ENCODE peak calls at places on chromosome 19, in four cellular contexts. Z, O, W and N are unnamed samples.

GRCh38 chr19:31838163-31838798 is 489.0 kb upstream of the TSHZ3 start:
- DNase-seq in Z (no peak), O (no peak), W (no peak), N (no peak)

GRCh38 chr19:12794196-12794921 is 3.1 kb downstream of the JUNB start:
- DNase-seq in Z (no peak), O (no peak), W (no peak), N (no peak)

GRCh38 chr19:47315125-47315821 is 5.6 kb downstream of the C5AR1 start:
- DNase-seq in Z (peak), O (peak), W (no peak), N (no peak)

GRCh38 chr19:15730538-15730937 is 2.7 kb downstream of the OR10H2 start:
- DNase-seq in Z (no peak), O (no peak), W (no peak), N (no peak)

GRCh38 chr19:35756373-35757230 is at the start of gene HSPB6:
- DNase-seq in Z (peak), O (peak), W (no peak), N (no peak)

GRCh38 chr19:12202250-12202649 is 39.4 kb downstream of the ZNF136 start:
- DNase-seq in Z (peak), O (no peak), W (peak), N (peak)

GRCh38 chr19:49938662-49939061 is 9.4 kb upstream of the NUP62 start:
- DNase-seq in Z (no peak), O (no peak), W (no peak), N (no peak)

GRCh38 chr19:49832556-49832955 is 14.5 kb downstream of the MED25 start:
- DNase-seq in Z (no peak), O (no peak), W (no peak), N (no peak)

GRCh38 chr19:53333071-53333465 is 481 bp upstream of the ZNF845 start:
- DNase-seq in Z (peak), O (peak), W (peak), N (peak)

GRCh38 chr19:38039966-38040365 is 133.0 kb downstream of the SIPA1L3 start:
- DNase-seq in Z (no peak), O (no peak), W (no peak), N (no peak)

GRCh38 chr19:50921391-50922315 is 10.5 kb upstream of the KLK4 start:
- DNase-seq in Z (no peak), O (no peak), W (no peak), N (no peak)

GRCh38 chr19:5178841-5179625 is 161.6 kb downstream of the PTPRS start:
- DNase-seq in Z (no peak), O (no peak), W (no peak), N (no peak)

GRCh38 chr19:27733551-27734266 is 1479.2 kb downstream of the UQCRFS1 start:
- DNase-seq in Z (no peak), O (no peak), W (no peak), N (no peak)

GRCh38 chr19:10260141-10260584 is 8.1 kb downstream of the MRPL4 start:
- DNase-seq in Z (no peak), O (no peak), W (no peak), N (peak)

GRCh38 chr19:39582442-39582841 is 19.9 kb upstream of the LGALS13 start:
- DNase-seq in Z (no peak), O (no peak), W (no peak), N (no peak)

GRCh38 chr19:12778020-12778904 is 2.9 kb upstream of the HOOK2 start:
- DNase-seq in Z (peak), O (peak), W (peak), N (no peak)

GRCh38 chr19:1780272-1780957 is 27.1 kb downstream of the ONECUT3 start:
- DNase-seq in Z (no peak), O (no peak), W (no peak), N (no peak)

GRCh38 chr19:54517483-54517882 is 14.9 kb downstream of the LAIR2 start:
- DNase-seq in Z (peak), O (no peak), W (peak), N (peak)

GRCh38 chr19:16001481-16002312 is 52.9 kb downstream of the OR10H4 start:
- DNase-seq in Z (no peak), O (peak), W (peak), N (peak)

GRCh38 chr19:45768644-45769053 is 403 bp downstream of the SIX5 start:
- DNase-seq in Z (peak), O (no peak), W (peak), N (peak)

GRCh38 chr19:17751103-17751911 is at the start of gene FCHO1:
- DNase-seq in Z (peak), O (peak), W (peak), N (peak)

GRCh38 chr19:50317115-50317514 is 12.1 kb downstream of the KCNC3 start:
- DNase-seq in Z (no peak), O (no peak), W (no peak), N (no peak)

GRCh38 chr19:15136234-15136954 is 29.2 kb downstream of the SYDE1 start:
- DNase-seq in Z (no peak), O (no peak), W (no peak), N (no peak)

GRCh38 chr19:2081873-2082810 is 14.0 kb downstream of the MOB3A start:
- DNase-seq in Z (no peak), O (no peak), W (peak), N (peak)

GRCh38 chr19:16200038-16200775 is 2.5 kb downstream of the AP1M1 start:
- DNase-seq in Z (no peak), O (peak), W (no peak), N (no peak)

GRCh38 chr19:50292216-50292827 is 36.9 kb downstream of the KCNC3 start:
- DNase-seq in Z (no peak), O (no peak), W (no peak), N (no peak)

GRCh38 chr19:2330632-2331284 is 2.3 kb downstream of the SPPL2B start:
- DNase-seq in Z (no peak), O (no peak), W (no peak), N (no peak)

GRCh38 chr19:52566588-52566987 is 3.5 kb upstream of the ZNF701 start:
- DNase-seq in Z (no peak), O (no peak), W (no peak), N (no peak)

GRCh38 chr19:31173991-31174390 is 175.2 kb downstream of the TSHZ3 start:
- DNase-seq in Z (no peak), O (no peak), W (no peak), N (no peak)

GRCh38 chr19:47227347-47228167 is 3.4 kb downstream of the BBC3 start:
- DNase-seq in Z (peak), O (peak), W (peak), N (peak)

GRCh38 chr19:50226536-50226935 is 23.1 kb downstream of the MYH14 start:
- DNase-seq in Z (no peak), O (no peak), W (no peak), N (no peak)